ENCODE peak calls at places on chromosomes 12 and 14, in nine cellular contexts. One of them, this sample, is unnamed.

GRCh38 chr14:73777420-73777819 is 63.2 kb upstream of the PNMA1 start:
- DNase-seq in cardiac fibroblast: no peak
- DNase-seq in iris pigment epithelial cell: no peak
- DNase-seq in T-helper 1 cell: no peak
- DNase-seq in CD4-positive, CD25-positive, alpha-beta regulatory T cell: peak; percentile 37
- DNase-seq in astrocyte of the cerebellum: no peak
- DNase-seq in amygdala: no peak
- DNase-seq in stimulated activated CD4-positive, alpha-beta T cell treated with anti-CD3 and anti-CD28 coated beads, Interleukin-4, amount 100 ng/mL, for 1 hour: no peak
- DNase-seq in NCI-H1436: no peak
- DNase-seq in this sample: no peak

GRCh38 chr12:6965026-6965661 is 5.3 kb downstream of the PHB2 start:
- DNase-seq in cardiac fibroblast: peak; percentile 94
- DNase-seq in iris pigment epithelial cell: peak; percentile 87
- DNase-seq in T-helper 1 cell: peak; percentile 72
- DNase-seq in CD4-positive, CD25-positive, alpha-beta regulatory T cell: peak; percentile 91
- DNase-seq in astrocyte of the cerebellum: peak; percentile 69
- DNase-seq in amygdala: peak; percentile 32
- DNase-seq in stimulated activated CD4-positive, alpha-beta T cell treated with anti-CD3 and anti-CD28 coated beads, Interleukin-4, amount 100 ng/mL, for 1 hour: peak; percentile 87
- DNase-seq in NCI-H1436: peak; percentile 80
- DNase-seq in this sample: peak; percentile 68

GRCh38 chr14:81148635-81149034 is 72.1 kb downstream of the GTF2A1 start:
- DNase-seq in cardiac fibroblast: no peak
- DNase-seq in iris pigment epithelial cell: no peak
- DNase-seq in T-helper 1 cell: no peak
- DNase-seq in CD4-positive, CD25-positive, alpha-beta regulatory T cell: no peak
- DNase-seq in astrocyte of the cerebellum: no peak
- DNase-seq in amygdala: no peak
- DNase-seq in stimulated activated CD4-positive, alpha-beta T cell treated with anti-CD3 and anti-CD28 coated beads, Interleukin-4, amount 100 ng/mL, for 1 hour: no peak
- DNase-seq in NCI-H1436: no peak
- DNase-seq in this sample: no peak

GRCh38 chr12:111185889-111186227 is 183.0 kb downstream of the PHETA1 start:
- DNase-seq in cardiac fibroblast: no peak
- DNase-seq in iris pigment epithelial cell: no peak
- DNase-seq in T-helper 1 cell: no peak
- DNase-seq in CD4-positive, CD25-positive, alpha-beta regulatory T cell: no peak
- DNase-seq in astrocyte of the cerebellum: no peak
- DNase-seq in amygdala: no peak
- DNase-seq in stimulated activated CD4-positive, alpha-beta T cell treated with anti-CD3 and anti-CD28 coated beads, Interleukin-4, amount 100 ng/mL, for 1 hour: no peak
- DNase-seq in NCI-H1436: no peak
- DNase-seq in this sample: no peak

GRCh38 chr12:4224211-4224878 is 49.2 kb upstream of the CCND2 start:
- DNase-seq in cardiac fibroblast: no peak
- DNase-seq in iris pigment epithelial cell: no peak
- DNase-seq in T-helper 1 cell: no peak
- DNase-seq in CD4-positive, CD25-positive, alpha-beta regulatory T cell: peak; percentile 37
- DNase-seq in astrocyte of the cerebellum: no peak
- DNase-seq in amygdala: no peak
- DNase-seq in stimulated activated CD4-positive, alpha-beta T cell treated with anti-CD3 and anti-CD28 coated beads, Interleukin-4, amount 100 ng/mL, for 1 hour: no peak
- DNase-seq in NCI-H1436: no peak
- DNase-seq in this sample: no peak

GRCh38 chr12:94151577-94151976 is 3.2 kb downstream of the PLXNC1 start:
- DNase-seq in cardiac fibroblast: no peak
- DNase-seq in iris pigment epithelial cell: no peak
- DNase-seq in T-helper 1 cell: no peak
- DNase-seq in CD4-positive, CD25-positive, alpha-beta regulatory T cell: no peak
- DNase-seq in astrocyte of the cerebellum: no peak
- DNase-seq in amygdala: no peak
- DNase-seq in stimulated activated CD4-positive, alpha-beta T cell treated with anti-CD3 and anti-CD28 coated beads, Interleukin-4, amount 100 ng/mL, for 1 hour: no peak
- DNase-seq in NCI-H1436: no peak
- DNase-seq in this sample: no peak

GRCh38 chr14:76918176-76918750 is 92.1 kb downstream of the LRRC74A start:
- DNase-seq in cardiac fibroblast: peak; percentile 95
- DNase-seq in iris pigment epithelial cell: peak; percentile 84
- DNase-seq in T-helper 1 cell: no peak
- DNase-seq in CD4-positive, CD25-positive, alpha-beta regulatory T cell: no peak
- DNase-seq in astrocyte of the cerebellum: peak; percentile 89
- DNase-seq in amygdala: no peak
- DNase-seq in stimulated activated CD4-positive, alpha-beta T cell treated with anti-CD3 and anti-CD28 coated beads, Interleukin-4, amount 100 ng/mL, for 1 hour: no peak
- DNase-seq in NCI-H1436: peak; percentile 48
- DNase-seq in this sample: peak; percentile 70

GRCh38 chr14:22296722-22297121 is 292.3 kb downstream of the DAD1 start:
- DNase-seq in cardiac fibroblast: peak; percentile 59
- DNase-seq in iris pigment epithelial cell: peak; percentile 79
- DNase-seq in T-helper 1 cell: no peak
- DNase-seq in CD4-positive, CD25-positive, alpha-beta regulatory T cell: no peak
- DNase-seq in astrocyte of the cerebellum: peak; percentile 87
- DNase-seq in amygdala: no peak
- DNase-seq in stimulated activated CD4-positive, alpha-beta T cell treated with anti-CD3 and anti-CD28 coated beads, Interleukin-4, amount 100 ng/mL, for 1 hour: no peak
- DNase-seq in NCI-H1436: no peak
- DNase-seq in this sample: peak; percentile 52

GRCh38 chr12:53751336-53752191 is at the start of gene CISTR:
- DNase-seq in cardiac fibroblast: no peak
- DNase-seq in iris pigment epithelial cell: no peak
- DNase-seq in T-helper 1 cell: no peak
- DNase-seq in CD4-positive, CD25-positive, alpha-beta regulatory T cell: peak; percentile 66
- DNase-seq in astrocyte of the cerebellum: no peak
- DNase-seq in amygdala: no peak
- DNase-seq in stimulated activated CD4-positive, alpha-beta T cell treated with anti-CD3 and anti-CD28 coated beads, Interleukin-4, amount 100 ng/mL, for 1 hour: peak; percentile 28
- DNase-seq in NCI-H1436: no peak
- DNase-seq in this sample: no peak

GRCh38 chr14:94906991-94907587 is 137.2 kb upstream of the GSC start:
- DNase-seq in cardiac fibroblast: no peak
- DNase-seq in iris pigment epithelial cell: no peak
- DNase-seq in T-helper 1 cell: no peak
- DNase-seq in CD4-positive, CD25-positive, alpha-beta regulatory T cell: no peak
- DNase-seq in astrocyte of the cerebellum: no peak
- DNase-seq in amygdala: no peak
- DNase-seq in stimulated activated CD4-positive, alpha-beta T cell treated with anti-CD3 and anti-CD28 coated beads, Interleukin-4, amount 100 ng/mL, for 1 hour: no peak
- DNase-seq in NCI-H1436: no peak
- DNase-seq in this sample: no peak

GRCh38 chr12:25864287-25864686 is 94.2 kb upstream of the RASSF8 start:
- DNase-seq in cardiac fibroblast: no peak
- DNase-seq in iris pigment epithelial cell: no peak
- DNase-seq in T-helper 1 cell: no peak
- DNase-seq in CD4-positive, CD25-positive, alpha-beta regulatory T cell: no peak
- DNase-seq in astrocyte of the cerebellum: no peak
- DNase-seq in amygdala: no peak
- DNase-seq in stimulated activated CD4-positive, alpha-beta T cell treated with anti-CD3 and anti-CD28 coated beads, Interleukin-4, amount 100 ng/mL, for 1 hour: no peak
- DNase-seq in NCI-H1436: no peak
- DNase-seq in this sample: no peak

GRCh38 chr12:131915000-131915689 is 13.9 kb upstream of the PUS1 start:
- DNase-seq in cardiac fibroblast: no peak
- DNase-seq in iris pigment epithelial cell: no peak
- DNase-seq in T-helper 1 cell: no peak
- DNase-seq in CD4-positive, CD25-positive, alpha-beta regulatory T cell: no peak
- DNase-seq in astrocyte of the cerebellum: no peak
- DNase-seq in amygdala: no peak
- DNase-seq in stimulated activated CD4-positive, alpha-beta T cell treated with anti-CD3 and anti-CD28 coated beads, Interleukin-4, amount 100 ng/mL, for 1 hour: no peak
- DNase-seq in NCI-H1436: no peak
- DNase-seq in this sample: no peak

GRCh38 chr12:48194780-48195179 is 8.3 kb downstream of the OR10AD1 start:
- DNase-seq in cardiac fibroblast: no peak
- DNase-seq in iris pigment epithelial cell: peak; percentile 24
- DNase-seq in T-helper 1 cell: no peak
- DNase-seq in CD4-positive, CD25-positive, alpha-beta regulatory T cell: no peak
- DNase-seq in astrocyte of the cerebellum: no peak
- DNase-seq in amygdala: no peak
- DNase-seq in stimulated activated CD4-positive, alpha-beta T cell treated with anti-CD3 and anti-CD28 coated beads, Interleukin-4, amount 100 ng/mL, for 1 hour: no peak
- DNase-seq in NCI-H1436: no peak
- DNase-seq in this sample: no peak

GRCh38 chr14:103016071-103016470 is 41.3 kb downstream of the CDC42BPB start:
- DNase-seq in cardiac fibroblast: no peak
- DNase-seq in iris pigment epithelial cell: no peak
- DNase-seq in T-helper 1 cell: no peak
- DNase-seq in CD4-positive, CD25-positive, alpha-beta regulatory T cell: no peak
- DNase-seq in astrocyte of the cerebellum: no peak
- DNase-seq in amygdala: no peak
- DNase-seq in stimulated activated CD4-positive, alpha-beta T cell treated with anti-CD3 and anti-CD28 coated beads, Interleukin-4, amount 100 ng/mL, for 1 hour: no peak
- DNase-seq in NCI-H1436: no peak
- DNase-seq in this sample: no peak

GRCh38 chr12:67441736-67442346 is 172.7 kb downstream of the CAND1 start:
- DNase-seq in cardiac fibroblast: peak; percentile 85
- DNase-seq in iris pigment epithelial cell: peak; percentile 78
- DNase-seq in T-helper 1 cell: peak; percentile 39
- DNase-seq in CD4-positive, CD25-positive, alpha-beta regulatory T cell: peak; percentile 81
- DNase-seq in astrocyte of the cerebellum: peak; percentile 59
- DNase-seq in amygdala: peak; percentile 5
- DNase-seq in stimulated activated CD4-positive, alpha-beta T cell treated with anti-CD3 and anti-CD28 coated beads, Interleukin-4, amount 100 ng/mL, for 1 hour: peak; percentile 77
- DNase-seq in NCI-H1436: peak; percentile 7
- DNase-seq in this sample: peak; percentile 70

GRCh38 chr12:22709292-22709691 is 84.3 kb downstream of the ETNK1 start:
- DNase-seq in cardiac fibroblast: peak; percentile 15
- DNase-seq in iris pigment epithelial cell: peak; percentile 14
- DNase-seq in T-helper 1 cell: no peak
- DNase-seq in CD4-positive, CD25-positive, alpha-beta regulatory T cell: peak; percentile 26
- DNase-seq in astrocyte of the cerebellum: peak; percentile 29
- DNase-seq in amygdala: no peak
- DNase-seq in stimulated activated CD4-positive, alpha-beta T cell treated with anti-CD3 and anti-CD28 coated beads, Interleukin-4, amount 100 ng/mL, for 1 hour: no peak
- DNase-seq in NCI-H1436: peak; percentile 11
- DNase-seq in this sample: peak; percentile 34

GRCh38 chr12:81167694-81168093 is 89.8 kb downstream of the ACSS3 start:
- DNase-seq in cardiac fibroblast: peak; percentile 37
- DNase-seq in iris pigment epithelial cell: peak; percentile 45
- DNase-seq in T-helper 1 cell: no peak
- DNase-seq in CD4-positive, CD25-positive, alpha-beta regulatory T cell: no peak
- DNase-seq in astrocyte of the cerebellum: peak; percentile 4
- DNase-seq in amygdala: no peak
- DNase-seq in stimulated activated CD4-positive, alpha-beta T cell treated with anti-CD3 and anti-CD28 coated beads, Interleukin-4, amount 100 ng/mL, for 1 hour: no peak
- DNase-seq in NCI-H1436: no peak
- DNase-seq in this sample: peak; percentile 23

GRCh38 chr14:24630872-24631477 is 3.0 kb downstream of the GZMB start:
- DNase-seq in cardiac fibroblast: peak; percentile 18
- DNase-seq in iris pigment epithelial cell: peak; percentile 7
- DNase-seq in T-helper 1 cell: no peak
- DNase-seq in CD4-positive, CD25-positive, alpha-beta regulatory T cell: no peak
- DNase-seq in astrocyte of the cerebellum: peak; percentile 52
- DNase-seq in amygdala: no peak
- DNase-seq in stimulated activated CD4-positive, alpha-beta T cell treated with anti-CD3 and anti-CD28 coated beads, Interleukin-4, amount 100 ng/mL, for 1 hour: no peak
- DNase-seq in NCI-H1436: no peak
- DNase-seq in this sample: no peak

GRCh38 chr14:102097441-102098135 is 10.7 kb upstream of the HSP90AA1 start:
- DNase-seq in cardiac fibroblast: no peak
- DNase-seq in iris pigment epithelial cell: no peak
- DNase-seq in T-helper 1 cell: no peak
- DNase-seq in CD4-positive, CD25-positive, alpha-beta regulatory T cell: no peak
- DNase-seq in astrocyte of the cerebellum: no peak
- DNase-seq in amygdala: no peak
- DNase-seq in stimulated activated CD4-positive, alpha-beta T cell treated with anti-CD3 and anti-CD28 coated beads, Interleukin-4, amount 100 ng/mL, for 1 hour: no peak
- DNase-seq in NCI-H1436: no peak
- DNase-seq in this sample: no peak

GRCh38 chr12:18439541-18439940 is 178.2 kb downstream of the PIK3C2G start:
- DNase-seq in cardiac fibroblast: peak; percentile 25
- DNase-seq in iris pigment epithelial cell: peak; percentile 65
- DNase-seq in T-helper 1 cell: no peak
- DNase-seq in CD4-positive, CD25-positive, alpha-beta regulatory T cell: no peak
- DNase-seq in astrocyte of the cerebellum: no peak
- DNase-seq in amygdala: no peak
- DNase-seq in stimulated activated CD4-positive, alpha-beta T cell treated with anti-CD3 and anti-CD28 coated beads, Interleukin-4, amount 100 ng/mL, for 1 hour: no peak
- DNase-seq in NCI-H1436: no peak
- DNase-seq in this sample: peak; percentile 72

GRCh38 chr12:58942345-58942744 is 22.0 kb upstream of the LRIG3 start:
- DNase-seq in cardiac fibroblast: no peak
- DNase-seq in iris pigment epithelial cell: no peak
- DNase-seq in T-helper 1 cell: no peak
- DNase-seq in CD4-positive, CD25-positive, alpha-beta regulatory T cell: no peak
- DNase-seq in astrocyte of the cerebellum: no peak
- DNase-seq in amygdala: no peak
- DNase-seq in stimulated activated CD4-positive, alpha-beta T cell treated with anti-CD3 and anti-CD28 coated beads, Interleukin-4, amount 100 ng/mL, for 1 hour: no peak
- DNase-seq in NCI-H1436: no peak
- DNase-seq in this sample: no peak

GRCh38 chr12:25994252-25994651 is 35.8 kb downstream of the RASSF8 start:
- DNase-seq in cardiac fibroblast: peak; percentile 89
- DNase-seq in iris pigment epithelial cell: peak; percentile 71
- DNase-seq in T-helper 1 cell: no peak
- DNase-seq in CD4-positive, CD25-positive, alpha-beta regulatory T cell: no peak
- DNase-seq in astrocyte of the cerebellum: peak; percentile 99
- DNase-seq in amygdala: no peak
- DNase-seq in stimulated activated CD4-positive, alpha-beta T cell treated with anti-CD3 and anti-CD28 coated beads, Interleukin-4, amount 100 ng/mL, for 1 hour: no peak
- DNase-seq in NCI-H1436: no peak
- DNase-seq in this sample: peak; percentile 89

GRCh38 chr14:95489163-95489887 is 27.1 kb downstream of the SYNE3 start:
- DNase-seq in cardiac fibroblast: peak; percentile 48
- DNase-seq in iris pigment epithelial cell: no peak
- DNase-seq in T-helper 1 cell: no peak
- DNase-seq in CD4-positive, CD25-positive, alpha-beta regulatory T cell: no peak
- DNase-seq in astrocyte of the cerebellum: no peak
- DNase-seq in amygdala: no peak
- DNase-seq in stimulated activated CD4-positive, alpha-beta T cell treated with anti-CD3 and anti-CD28 coated beads, Interleukin-4, amount 100 ng/mL, for 1 hour: no peak
- DNase-seq in NCI-H1436: no peak
- DNase-seq in this sample: no peak

GRCh38 chr12:13173537-13173936 is 23.0 kb upstream of the EMP1 start:
- DNase-seq in cardiac fibroblast: peak; percentile 89
- DNase-seq in iris pigment epithelial cell: peak; percentile 96
- DNase-seq in T-helper 1 cell: no peak
- DNase-seq in CD4-positive, CD25-positive, alpha-beta regulatory T cell: peak; percentile 48
- DNase-seq in astrocyte of the cerebellum: peak; percentile 81
- DNase-seq in amygdala: no peak
- DNase-seq in stimulated activated CD4-positive, alpha-beta T cell treated with anti-CD3 and anti-CD28 coated beads, Interleukin-4, amount 100 ng/mL, for 1 hour: no peak
- DNase-seq in NCI-H1436: no peak
- DNase-seq in this sample: peak; percentile 96

GRCh38 chr12:52291267-52291935 is at the start of gene KRT81:
- DNase-seq in cardiac fibroblast: no peak
- DNase-seq in iris pigment epithelial cell: no peak
- DNase-seq in T-helper 1 cell: no peak
- DNase-seq in CD4-positive, CD25-positive, alpha-beta regulatory T cell: no peak
- DNase-seq in astrocyte of the cerebellum: no peak
- DNase-seq in amygdala: no peak
- DNase-seq in stimulated activated CD4-positive, alpha-beta T cell treated with anti-CD3 and anti-CD28 coated beads, Interleukin-4, amount 100 ng/mL, for 1 hour: no peak
- DNase-seq in NCI-H1436: no peak
- DNase-seq in this sample: no peak

This sample was measured in HCEC 1CT.